ENCODE peak calls at places on chromosomes 3 and 15, in six cellular contexts. One of them, this sample, is unnamed.
A peak's percentile ranks its signal among the peaks of the same experiment; 100 is the strongest.

GRCh38 chr3:62611541-62612240 is 238.3 kb upstream of the FEZF2 start:
- DNase-seq in lower lobe of right lung: no peak
- DNase-seq in psoas muscle: no peak
- DNase-seq in HL-60: no peak
- DNase-seq in BE2C: no peak
- DNase-seq in PC-3: no peak
- DNase-seq in this sample: no peak

GRCh38 chr15:38818156-38818745 is 253.6 kb upstream of the RASGRP1 start:
- DNase-seq in lower lobe of right lung: no peak
- DNase-seq in psoas muscle: no peak
- DNase-seq in HL-60: no peak
- DNase-seq in BE2C: no peak
- DNase-seq in PC-3: no peak
- DNase-seq in this sample: no peak

GRCh38 chr3:48238506-48239085 is 2.3 kb upstream of the ZNF589 start:
- DNase-seq in lower lobe of right lung: no peak
- DNase-seq in psoas muscle: no peak
- DNase-seq in HL-60: no peak
- DNase-seq in BE2C: no peak
- DNase-seq in PC-3: no peak
- DNase-seq in this sample: no peak

GRCh38 chr15:96346409-96346808 is 15.9 kb downstream of the NR2F2 start:
- DNase-seq in lower lobe of right lung: no peak
- DNase-seq in psoas muscle: no peak
- DNase-seq in HL-60: no peak
- DNase-seq in BE2C: no peak
- DNase-seq in PC-3: no peak
- DNase-seq in this sample: no peak

GRCh38 chr3:123688241-123688747 is 103.4 kb upstream of the HACD2 start:
- DNase-seq in lower lobe of right lung: no peak
- DNase-seq in psoas muscle: no peak
- DNase-seq in HL-60: no peak
- DNase-seq in BE2C: no peak
- DNase-seq in PC-3: peak; percentile 81
- DNase-seq in this sample: no peak

GRCh38 chr15:66603301-66604179 is 37.7 kb upstream of the LCTL start:
- DNase-seq in lower lobe of right lung: peak; percentile 79
- DNase-seq in psoas muscle: peak; percentile 50
- DNase-seq in HL-60: peak; percentile 60
- DNase-seq in BE2C: peak; percentile 86
- DNase-seq in PC-3: peak; percentile 63
- DNase-seq in this sample: peak; percentile 84

GRCh38 chr15:52783929-52784798 is 6.0 kb downstream of the ONECUT1 start:
- DNase-seq in lower lobe of right lung: no peak
- DNase-seq in psoas muscle: no peak
- DNase-seq in HL-60: no peak
- DNase-seq in BE2C: peak; percentile 74
- DNase-seq in PC-3: no peak
- DNase-seq in this sample: peak; percentile 63

GRCh38 chr3:134353831-134354611 is 20.2 kb downstream of the AMOTL2 start:
- DNase-seq in lower lobe of right lung: no peak
- DNase-seq in psoas muscle: no peak
- DNase-seq in HL-60: no peak
- DNase-seq in BE2C: no peak
- DNase-seq in PC-3: no peak
- DNase-seq in this sample: no peak

GRCh38 chr3:39191103-39191502 is 1.3 kb downstream of the XIRP1 start:
- DNase-seq in lower lobe of right lung: no peak
- DNase-seq in psoas muscle: no peak
- DNase-seq in HL-60: no peak
- DNase-seq in BE2C: no peak
- DNase-seq in PC-3: no peak
- DNase-seq in this sample: no peak

GRCh38 chr15:53038542-53038941 is 248.4 kb upstream of the ONECUT1 start:
- DNase-seq in lower lobe of right lung: no peak
- DNase-seq in psoas muscle: no peak
- DNase-seq in HL-60: no peak
- DNase-seq in BE2C: no peak
- DNase-seq in PC-3: no peak
- DNase-seq in this sample: no peak

GRCh38 chr3:118987466-118987865 is 47.2 kb downstream of the IGSF11 start:
- DNase-seq in lower lobe of right lung: no peak
- DNase-seq in psoas muscle: no peak
- DNase-seq in HL-60: no peak
- DNase-seq in BE2C: no peak
- DNase-seq in PC-3: no peak
- DNase-seq in this sample: peak; percentile 2

DNA sequence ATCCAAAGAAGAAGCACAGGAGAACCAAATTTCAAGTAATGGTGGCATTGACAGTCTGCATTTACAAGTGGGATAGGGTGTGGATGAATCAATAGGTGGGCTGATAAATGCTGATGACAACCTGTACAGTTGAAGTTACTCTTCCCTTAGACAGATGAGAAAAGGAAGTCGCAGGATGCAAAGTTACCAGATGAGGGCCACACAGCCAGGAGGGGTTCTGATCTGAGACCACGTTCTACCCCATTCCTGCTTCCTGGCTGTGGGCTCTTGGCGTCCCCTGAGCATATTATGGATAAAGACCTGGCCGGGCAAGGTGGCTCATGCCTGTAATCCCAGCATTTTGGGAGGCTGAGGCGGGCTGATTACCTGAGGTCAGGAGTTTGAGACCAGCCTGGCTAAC is 104.6 kb downstream of the EOMES start:
- DNase-seq in lower lobe of right lung: no peak
- DNase-seq in psoas muscle: no peak
- DNase-seq in HL-60: no peak
- DNase-seq in BE2C: no peak
- DNase-seq in PC-3: no peak
- DNase-seq in this sample: no peak
- TF ChIP-seq CTCF in lower lobe of right lung: no peak
- TF ChIP-seq CTCF in psoas muscle: no peak
- TF ChIP-seq CTCF in HL-60: no peak
- TF ChIP-seq CTCF in BE2C: no peak
- TF ChIP-seq CTCF in PC-3: no peak
- TF ChIP-seq CTCF in this sample: no peak

GRCh38 chr3:133038731-133039398 is 674 bp downstream of the TMEM108 start:
- DNase-seq in lower lobe of right lung: peak; percentile 50
- DNase-seq in psoas muscle: peak; percentile 21
- DNase-seq in HL-60: no peak
- DNase-seq in BE2C: peak; percentile 46
- DNase-seq in PC-3: no peak
- DNase-seq in this sample: no peak
- H3K27me3 ChIP-seq in lower lobe of right lung: peaks cover 16% of the 10 kb centered on the region
- H3K27me3 ChIP-seq in psoas muscle: no peaks in the 10 kb centered on the region
- H3K27me3 ChIP-seq in HL-60: peaks cover 42% of the 10 kb centered on the region
- H3K27me3 ChIP-seq in BE2C: no peaks in the 10 kb centered on the region
- H3K27me3 ChIP-seq in PC-3: peaks cover 47% of the 10 kb centered on the region
- H3K27me3 ChIP-seq in this sample: peaks cover 78% of the 10 kb centered on the region

GRCh38 chr3:41200669-41201021 is 1.3 kb downstream of the CTNNB1 start:
- DNase-seq in lower lobe of right lung: no peak
- DNase-seq in psoas muscle: no peak
- DNase-seq in HL-60: peak; percentile 90
- DNase-seq in BE2C: no peak
- DNase-seq in PC-3: peak; percentile 39
- DNase-seq in this sample: peak; percentile 15

GRCh38 chr3:41199866-41200668 is 762 bp downstream of the CTNNB1 start:
- DNase-seq in lower lobe of right lung: peak; percentile 53
- DNase-seq in psoas muscle: no peak
- DNase-seq in HL-60: peak; percentile 4
- DNase-seq in BE2C: no peak
- DNase-seq in PC-3: peak; percentile 46
- DNase-seq in this sample: no peak

GRCh38 chr3:41198046-41198445 is 1.3 kb upstream of the CTNNB1 start:
- DNase-seq in lower lobe of right lung: no peak
- DNase-seq in psoas muscle: no peak
- DNase-seq in HL-60: no peak
- DNase-seq in BE2C: no peak
- DNase-seq in PC-3: no peak
- DNase-seq in this sample: no peak

GRCh38 chr3:41198526-41198925 is 779 bp upstream of the CTNNB1 start:
- DNase-seq in lower lobe of right lung: peak; percentile 65
- DNase-seq in psoas muscle: peak; percentile 37
- DNase-seq in HL-60: no peak
- DNase-seq in BE2C: peak; percentile 14
- DNase-seq in PC-3: no peak
- DNase-seq in this sample: peak; percentile 7

GRCh38 chr3:41198950-41199865 is at the start of gene CTNNB1:
- DNase-seq in lower lobe of right lung: peak; percentile 94
- DNase-seq in psoas muscle: peak; percentile 94
- DNase-seq in HL-60: peak; percentile 86
- DNase-seq in BE2C: peak; percentile 79
- DNase-seq in PC-3: peak; percentile 91
- DNase-seq in this sample: peak; percentile 88
- TF ChIP-seq CTCF in lower lobe of right lung: peak; percentile 38
- TF ChIP-seq CTCF in psoas muscle: peak; percentile 13
- TF ChIP-seq CTCF in HL-60: no peak
- TF ChIP-seq CTCF in BE2C: no peak
- TF ChIP-seq CTCF in PC-3: no peak
- TF ChIP-seq CTCF in this sample: no peak

DNA sequence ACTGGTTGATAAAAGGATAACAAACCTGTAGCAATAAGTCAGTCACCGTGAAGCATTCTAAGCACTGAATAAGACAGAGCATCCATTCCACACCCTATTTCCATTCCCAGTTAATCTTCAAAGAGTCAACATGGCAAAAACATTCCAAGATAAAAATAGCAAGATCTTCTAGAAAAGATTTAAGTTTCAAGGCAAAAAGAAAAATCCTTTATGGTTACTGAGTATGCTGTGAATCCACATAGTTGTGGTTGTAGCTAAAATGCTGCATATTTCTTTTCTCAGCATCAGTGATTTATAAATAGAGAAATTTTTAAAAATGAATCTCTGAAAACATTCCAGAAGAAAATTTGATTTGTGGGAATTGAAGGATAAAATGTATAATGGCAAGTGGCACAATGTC is 21.1 kb downstream of the GAP43 start:
- DNase-seq in lower lobe of right lung: no peak
- DNase-seq in psoas muscle: no peak
- DNase-seq in HL-60: no peak
- DNase-seq in BE2C: no peak
- DNase-seq in PC-3: no peak
- DNase-seq in this sample: no peak
- H3K27me3 ChIP-seq in lower lobe of right lung: no peaks in the 10 kb centered on the region
- H3K27me3 ChIP-seq in psoas muscle: no peaks in the 10 kb centered on the region
- H3K27me3 ChIP-seq in HL-60: no peaks in the 10 kb centered on the region
- H3K27me3 ChIP-seq in BE2C: no peaks in the 10 kb centered on the region
- H3K27me3 ChIP-seq in PC-3: peaks cover 8% of the 10 kb centered on the region
- H3K27me3 ChIP-seq in this sample: no peaks in the 10 kb centered on the region

GRCh38 chr3:184234671-184235380 is 5.4 kb downstream of the VWA5B2 start:
- DNase-seq in lower lobe of right lung: no peak
- DNase-seq in psoas muscle: no peak
- DNase-seq in HL-60: no peak
- DNase-seq in BE2C: no peak
- DNase-seq in PC-3: no peak
- DNase-seq in this sample: no peak

GRCh38 chr3:184233127-184233843 is 3.9 kb downstream of the VWA5B2 start:
- DNase-seq in lower lobe of right lung: no peak
- DNase-seq in psoas muscle: no peak
- DNase-seq in HL-60: no peak
- DNase-seq in BE2C: no peak
- DNase-seq in PC-3: no peak
- DNase-seq in this sample: no peak

GRCh38 chr3:184236033-184236410 is 6.6 kb downstream of the VWA5B2 start:
- DNase-seq in lower lobe of right lung: no peak
- DNase-seq in psoas muscle: no peak
- DNase-seq in HL-60: no peak
- DNase-seq in BE2C: no peak
- DNase-seq in PC-3: no peak
- DNase-seq in this sample: no peak

GRCh38 chr3:184235381-184236032 is 6.1 kb downstream of the VWA5B2 start:
- DNase-seq in lower lobe of right lung: no peak
- DNase-seq in psoas muscle: no peak
- DNase-seq in HL-60: no peak
- DNase-seq in BE2C: peak; percentile 56
- DNase-seq in PC-3: no peak
- DNase-seq in this sample: no peak

GRCh38 chr3:184234224-184234623 is 4.8 kb downstream of the VWA5B2 start:
- DNase-seq in lower lobe of right lung: peak; percentile 71
- DNase-seq in psoas muscle: peak; percentile 69
- DNase-seq in HL-60: peak; percentile 21
- DNase-seq in BE2C: peak; percentile 65
- DNase-seq in PC-3: peak; percentile 95
- DNase-seq in this sample: no peak
- TF ChIP-seq CTCF in lower lobe of right lung: no peak
- TF ChIP-seq CTCF in psoas muscle: no peak
- TF ChIP-seq CTCF in HL-60: no peak
- TF ChIP-seq CTCF in BE2C: peak; percentile 11
- TF ChIP-seq CTCF in PC-3: peak; percentile 56
- TF ChIP-seq CTCF in this sample: no peak

GRCh38 chr15:72866866-72867616 is 83.5 kb upstream of the ADPGK start:
- DNase-seq in lower lobe of right lung: no peak
- DNase-seq in psoas muscle: no peak
- DNase-seq in HL-60: no peak
- DNase-seq in BE2C: no peak
- DNase-seq in PC-3: no peak
- DNase-seq in this sample: no peak
- H3K27me3 ChIP-seq in lower lobe of right lung: no peaks in the 10 kb centered on the region
- H3K27me3 ChIP-seq in psoas muscle: no peaks in the 10 kb centered on the region
- H3K27me3 ChIP-seq in HL-60: peaks cover 9% of the 10 kb centered on the region
- H3K27me3 ChIP-seq in BE2C: peaks cover 5% of the 10 kb centered on the region
- H3K27me3 ChIP-seq in PC-3: peaks cover 27% of the 10 kb centered on the region
- H3K27me3 ChIP-seq in this sample: peaks cover 14% of the 10 kb centered on the region

GRCh38 chr15:62296756-62297507 is 131.8 kb upstream of the C2CD4B start:
- DNase-seq in lower lobe of right lung: no peak
- DNase-seq in psoas muscle: no peak
- DNase-seq in HL-60: no peak
- DNase-seq in BE2C: no peak
- DNase-seq in PC-3: no peak
- DNase-seq in this sample: no peak
- TF ChIP-seq CTCF in lower lobe of right lung: no peak
- TF ChIP-seq CTCF in psoas muscle: no peak
- TF ChIP-seq CTCF in HL-60: no peak
- TF ChIP-seq CTCF in BE2C: no peak
- TF ChIP-seq CTCF in PC-3: no peak
- TF ChIP-seq CTCF in this sample: no peak